ENCODE peak calls at places on chromosomes 3 and 15, in ten cellular contexts. L, A, R, V, W, U, F, J, O and S are unnamed samples.

GRCh38 chr3:171461087-171461917 is 1.1 kb upstream of the TNIK start:
- DNase-seq in L (peak), A (no peak), R (no peak), V (peak), W (no peak), U (no peak), F (peak), J (no peak), O (peak), S (no peak)

GRCh38 chr3:32283304-32283703 is 44.8 kb downstream of the CMTM8 start:
- DNase-seq in L (peak), A (no peak), R (peak), V (no peak), W (peak), U (peak), F (no peak), J (no peak), O (no peak), S (no peak)

GRCh38 chr3:49675912-49676311 is 1.8 kb downstream of the APEH start:
- DNase-seq in L (no peak), A (no peak), R (no peak), V (no peak), W (no peak), U (no peak), F (no peak), J (no peak), O (no peak), S (no peak)

GRCh38 chr15:75508741-75509532 is 57.4 kb upstream of the SIN3A start:
- DNase-seq in L (peak), A (peak), R (peak), V (peak), W (no peak), U (peak), F (peak), J (no peak), O (peak), S (no peak)

GRCh38 chr3:197718904-197719303 is 17.8 kb downstream of the RUBCN start:
- DNase-seq in L (peak), A (peak), R (no peak), V (peak), W (no peak), U (no peak), F (peak), J (no peak), O (no peak), S (peak)

GRCh38 chr3:86993704-86994103 is 2.8 kb upstream of the VGLL3 start:
- DNase-seq in L (peak), A (no peak), R (no peak), V (peak), W (no peak), U (no peak), F (peak), J (no peak), O (no peak), S (no peak)

GRCh38 chr15:69782155-69782658 is 315.5 kb downstream of the TLE3 start:
- DNase-seq in L (no peak), A (no peak), R (no peak), V (no peak), W (no peak), U (no peak), F (no peak), J (no peak), O (no peak), S (no peak)

GRCh38 chr3:111084911-111085310 is 13.3 kb downstream of the NECTIN3 start:
- DNase-seq in L (no peak), A (no peak), R (no peak), V (no peak), W (no peak), U (no peak), F (no peak), J (no peak), O (no peak), S (no peak)

GRCh38 chr15:63517202-63517601 is 12.8 kb downstream of the USP3 start:
- DNase-seq in L (no peak), A (no peak), R (no peak), V (no peak), W (no peak), U (no peak), F (no peak), J (no peak), O (no peak), S (no peak)

GRCh38 chr15:85707519-85708338 is 87.0 kb downstream of the KLHL25 start:
- DNase-seq in L (peak), A (no peak), R (no peak), V (peak), W (no peak), U (peak), F (peak), J (no peak), O (no peak), S (no peak)

GRCh38 chr3:127590282-127590592 is 296 bp downstream of the TPRA1 start:
- DNase-seq in L (no peak), A (no peak), R (no peak), V (no peak), W (no peak), U (peak), F (no peak), J (no peak), O (no peak), S (no peak)

GRCh38 chr3:186821429-186822367 is 15.4 kb upstream of the RFC4 start:
- DNase-seq in L (peak), A (peak), R (peak), V (peak), W (no peak), U (no peak), F (peak), J (no peak), O (peak), S (no peak)

GRCh38 chr15:70703066-70703465 is 60.3 kb downstream of the UACA start:
- DNase-seq in L (no peak), A (no peak), R (no peak), V (no peak), W (no peak), U (no peak), F (no peak), J (no peak), O (no peak), S (no peak)

GRCh38 chr3:78788839-78789238 is 979.0 kb downstream of the ROBO1 start:
- DNase-seq in L (no peak), A (no peak), R (no peak), V (no peak), W (no peak), U (no peak), F (no peak), J (no peak), O (no peak), S (peak)

GRCh38 chr15:51245628-51246027 is 92.8 kb downstream of the CYP19A1 start:
- DNase-seq in L (no peak), A (no peak), R (no peak), V (no peak), W (no peak), U (no peak), F (no peak), J (no peak), O (no peak), S (no peak)

GRCh38 chr15:46242935-46243334 is 608.1 kb downstream of the SQOR start:
- DNase-seq in L (no peak), A (no peak), R (no peak), V (no peak), W (no peak), U (no peak), F (no peak), J (no peak), O (no peak), S (no peak)

GRCh38 chr15:34944946-34945345 is 24.6 kb downstream of the AQR start:
- DNase-seq in L (no peak), A (no peak), R (no peak), V (no peak), W (no peak), U (no peak), F (no peak), J (no peak), O (no peak), S (no peak)

GRCh38 chr3:8357859-8358258 is 143.8 kb upstream of the LMCD1 start:
- DNase-seq in L (no peak), A (no peak), R (no peak), V (no peak), W (no peak), U (no peak), F (no peak), J (no peak), O (no peak), S (no peak)

GRCh38 chr15:63729115-63729884 is 104.4 kb downstream of the HERC1 start:
- DNase-seq in L (no peak), A (no peak), R (no peak), V (no peak), W (no peak), U (no peak), F (peak), J (no peak), O (no peak), S (no peak)

GRCh38 chr3:35383719-35384555 is 255.4 kb upstream of the ARPP21 start:
- DNase-seq in L (peak), A (peak), R (peak), V (peak), W (no peak), U (no peak), F (no peak), J (no peak), O (no peak), S (peak)

GRCh38 chr3:45034612-45035252 is 8.6 kb downstream of the CLEC3B start:
- DNase-seq in L (no peak), A (no peak), R (no peak), V (no peak), W (peak), U (peak), F (no peak), J (no peak), O (no peak), S (no peak)

GRCh38 chr15:70345251-70346019 is 247.7 kb upstream of the TLE3 start:
- DNase-seq in L (no peak), A (no peak), R (no peak), V (no peak), W (no peak), U (no peak), F (no peak), J (no peak), O (no peak), S (no peak)

GRCh38 chr3:50480471-50480870 is 23.0 kb downstream of the CACNA2D2 start:
- DNase-seq in L (no peak), A (no peak), R (no peak), V (no peak), W (no peak), U (no peak), F (no peak), J (no peak), O (no peak), S (no peak)

GRCh38 chr3:104397713-104398112 is 969.0 kb upstream of the ALCAM start:
- DNase-seq in L (no peak), A (no peak), R (no peak), V (no peak), W (no peak), U (no peak), F (no peak), J (no peak), O (no peak), S (no peak)

GRCh38 chr15:90681480-90681879 is 35.7 kb upstream of the BLM start:
- DNase-seq in L (peak), A (peak), R (no peak), V (peak), W (no peak), U (no peak), F (peak), J (no peak), O (no peak), S (no peak)

GRCh38 chr3:136350132-136350531 is 100.0 kb downstream of the PCCB start:
- DNase-seq in L (peak), A (peak), R (no peak), V (peak), W (no peak), U (no peak), F (peak), J (no peak), O (no peak), S (peak)

GRCh38 chr3:61331937-61332590 is 80.8 kb upstream of the FHIT start:
- DNase-seq in L (no peak), A (peak), R (peak), V (no peak), W (no peak), U (no peak), F (no peak), J (no peak), O (no peak), S (no peak)

GRCh38 chr3:128285925-128286275 is 132.6 kb downstream of the EEFSEC start:
- DNase-seq in L (no peak), A (no peak), R (peak), V (no peak), W (no peak), U (no peak), F (no peak), J (no peak), O (no peak), S (no peak)

GRCh38 chr3:11335056-11335608 is 62.9 kb downstream of the ATG7 start:
- DNase-seq in L (peak), A (peak), R (peak), V (peak), W (no peak), U (peak), F (peak), J (no peak), O (peak), S (peak)

GRCh38 chr3:30667250-30667585 is 60.8 kb downstream of the TGFBR2 start:
- DNase-seq in L (no peak), A (no peak), R (peak), V (peak), W (no peak), U (no peak), F (no peak), J (no peak), O (no peak), S (no peak)

GRCh38 chr3:64049136-64049535 is 25.8 kb upstream of the PSMD6 start:
- DNase-seq in L (peak), A (no peak), R (peak), V (peak), W (no peak), U (no peak), F (peak), J (no peak), O (no peak), S (no peak)

GRCh38 chr15:37125143-37125542 is 24.8 kb upstream of the MEIS2 start:
- DNase-seq in L (peak), A (no peak), R (no peak), V (peak), W (no peak), U (no peak), F (peak), J (no peak), O (no peak), S (no peak)

GRCh38 chr15:83112959-83113299 is 5.5 kb downstream of the TM6SF1 start:
- DNase-seq in L (no peak), A (no peak), R (no peak), V (no peak), W (no peak), U (peak), F (no peak), J (no peak), O (no peak), S (no peak)

GRCh38 chr3:172334743-172335142 is 113.5 kb downstream of the GHSR start:
- DNase-seq in L (no peak), A (no peak), R (no peak), V (no peak), W (no peak), U (no peak), F (no peak), J (no peak), O (no peak), S (no peak)

GRCh38 chr15:89512631-89513030 is 16.2 kb upstream of the RHCG start:
- DNase-seq in L (no peak), A (no peak), R (no peak), V (no peak), W (no peak), U (no peak), F (no peak), J (no peak), O (no peak), S (no peak)
- H3K4me3 ChIP-seq in L (no peak), A (no peak), R (no peak), V (no peak), W (no peak), U (no peak), F (no peak), J (no peak), O (no peak), S (no peak)

GRCh38 chr3:131568460-131568859 is 65.7 kb upstream of the MRPL3 start:
- DNase-seq in L (no peak), A (no peak), R (peak), V (no peak), W (no peak), U (no peak), F (no peak), J (no peak), O (no peak), S (no peak)
- TF ChIP-seq CTCF in L (peak), A (peak), R (peak), V (no peak), W (no peak), U (no peak), F (no peak), J (no peak), O (no peak), S (peak)

DNA sequence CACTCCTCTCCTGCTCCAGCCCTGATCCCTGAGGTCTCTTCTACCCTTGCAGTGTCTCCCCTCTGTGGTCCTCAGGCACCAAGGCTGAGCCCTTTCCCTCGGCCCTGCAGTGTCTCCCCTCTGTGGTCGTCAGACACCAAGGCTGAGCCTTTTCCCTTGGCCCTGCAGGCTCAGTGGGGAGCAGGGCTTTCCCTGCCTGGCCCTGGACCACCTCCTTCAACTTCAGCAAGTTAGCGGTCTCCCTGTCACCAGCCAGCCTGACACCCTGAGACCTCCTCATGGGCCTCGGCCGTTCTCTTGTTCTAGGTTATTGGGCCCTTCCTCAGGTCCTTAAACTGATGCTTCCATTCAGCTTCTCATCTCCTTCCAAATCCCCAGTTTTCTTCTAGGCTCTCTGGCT is 4.3 kb downstream of the NRROS start:
- DNase-seq in L (no peak), A (no peak), R (no peak), V (no peak), W (no peak), U (no peak), F (no peak), J (no peak), O (no peak), S (no peak)
- H3K4me3 ChIP-seq in L (no peak), A (no peak), R (no peak), V (no peak), W (no peak), U (no peak), F (no peak), J (no peak), O (no peak), S (no peak)

GRCh38 chr3:168888781-168889180 is 774.7 kb downstream of the MECOM start:
- DNase-seq in L (no peak), A (no peak), R (no peak), V (no peak), W (no peak), U (no peak), F (no peak), J (no peak), O (no peak), S (no peak)

GRCh38 chr3:168884353-168884903 is 779.1 kb downstream of the MECOM start:
- DNase-seq in L (peak), A (peak), R (no peak), V (peak), W (no peak), U (peak), F (peak), J (no peak), O (no peak), S (peak)

GRCh38 chr3:168894204-168894603 is 769.3 kb downstream of the MECOM start:
- DNase-seq in L (no peak), A (no peak), R (no peak), V (no peak), W (no peak), U (no peak), F (no peak), J (no peak), O (no peak), S (no peak)

GRCh38 chr3:168885028-168885427 is 778.5 kb downstream of the MECOM start:
- DNase-seq in L (peak), A (no peak), R (no peak), V (peak), W (no peak), U (no peak), F (peak), J (no peak), O (no peak), S (no peak)

GRCh38 chr3:168889666-168890065 is 773.8 kb downstream of the MECOM start:
- DNase-seq in L (no peak), A (no peak), R (peak), V (no peak), W (no peak), U (no peak), F (no peak), J (no peak), O (no peak), S (no peak)
- TF ChIP-seq CTCF in L (no peak), A (no peak), R (peak), V (no peak), W (no peak), U (no peak), F (no peak), J (no peak), O (no peak), S (no peak)

GRCh38 chr3:101858464-101858863 is 9.2 kb downstream of the NFKBIZ start:
- DNase-seq in L (no peak), A (no peak), R (no peak), V (no peak), W (no peak), U (no peak), F (no peak), J (no peak), O (no peak), S (no peak)
- H3K4me3 ChIP-seq in L (no peak), A (no peak), R (no peak), V (no peak), W (no peak), U (no peak), F (no peak), J (no peak), O (no peak), S (no peak)